ENCODE peak calls at places on chromosome 4, in six cellular contexts. R is AG10803, S is uterus, W is GM23338, D is OCI-LY7, K is astrocyte. V is an unnamed sample.

GRCh38 chr4:108849611-108850406 is 87.0 kb upstream of the ETNPPL start:
- DNase-seq in S (no peak), D (peak; percentile 88), K (peak; percentile 87), R (peak; percentile 73), W (peak; percentile 44), V (no peak)

GRCh38 chr4:139243448-139244365 is 36.3 kb downstream of the MGARP start:
- DNase-seq in D (no peak), S (no peak), W (no peak), K (peak; percentile 99), R (peak; percentile 99), V (peak; percentile 4)

GRCh38 chr4:139011220-139011950 is 4.2 kb upstream of the NOCT start:
- DNase-seq in D (no peak), K (no peak), W (no peak), R (no peak), S (no peak), V (no peak)

GRCh38 chr4:35100932-35101331 is 1143.4 kb downstream of the ARAP2 start:
- DNase-seq in R (no peak), S (no peak), K (no peak), W (no peak), D (no peak), V (no peak)

GRCh38 chr4:21454196-21454595 is 494.4 kb downstream of the KCNIP4 start:
- DNase-seq in W (no peak), K (no peak), S (no peak), D (no peak), R (no peak), V (no peak)

GRCh38 chr4:106333186-106333585 is 16.8 kb downstream of the AIMP1 start:
- DNase-seq in R (no peak), D (no peak), W (no peak), K (no peak), S (no peak), V (no peak)

GRCh38 chr4:93317571-93317970 is 511.0 kb upstream of the ATOH1 start:
- DNase-seq in D (no peak), S (no peak), K (no peak), R (no peak), W (no peak), V (no peak)

GRCh38 chr4:121764702-121765367 is at the start of gene SMIM43:
- DNase-seq in D (no peak), W (peak; percentile 66), K (no peak), R (peak; percentile 17), S (no peak), V (no peak)

GRCh38 chr4:112082954-112083586 is 62.2 kb upstream of the FAM241A start:
- DNase-seq in K (peak; percentile 93), W (no peak), R (peak; percentile 72), S (no peak), D (no peak), V (no peak)

GRCh38 chr4:118265312-118266144 is 87.3 kb downstream of the PRSS12 start:
- DNase-seq in D (no peak), W (peak; percentile 60), K (no peak), S (no peak), R (no peak), V (no peak)

GRCh38 chr4:121764303-121764701 is 662 bp downstream of the SMIM43 start:
- DNase-seq in D (no peak), S (no peak), R (no peak), K (no peak), W (no peak), V (no peak)

GRCh38 chr4:37682701-37683401 is 3.3 kb downstream of the RELL1 start:
- DNase-seq in W (no peak), K (no peak), D (peak; percentile 65), S (no peak), R (no peak), V (no peak)

GRCh38 chr4:97317691-97318090 is 825.6 kb downstream of the STPG2 start:
- DNase-seq in S (no peak), R (no peak), K (no peak), W (peak; percentile 9), D (no peak), V (no peak)

GRCh38 chr4:78480286-78480685 is 71.3 kb upstream of the ANXA3 start:
- DNase-seq in D (no peak), R (peak; percentile 68), S (no peak), K (no peak), W (no peak), V (no peak)

GRCh38 chr4:34953145-34953799 is 1291.0 kb downstream of the ARAP2 start:
- DNase-seq in K (no peak), D (no peak), R (no peak), S (no peak), W (peak; percentile 64), V (no peak)

GRCh38 chr4:156946508-156947197 is 24.9 kb downstream of the PDGFC start:
- DNase-seq in S (peak; percentile 78), D (no peak), W (no peak), R (peak; percentile 96), K (peak; percentile 99), V (no peak)

GRCh38 chr4:112266823-112267222 is 18.9 kb downstream of the TIFA start:
- DNase-seq in S (no peak), R (peak; percentile 33), K (peak; percentile 9), D (peak; percentile 45), W (peak; percentile 39), V (no peak)

GRCh38 chr4:128854433-128854832 is 44.9 kb downstream of the JADE1 start:
- DNase-seq in S (no peak), W (no peak), K (peak; percentile 67), R (peak; percentile 80), D (no peak), V (no peak)

GRCh38 chr4:107034982-107035710 is 967 bp downstream of the DKK2 start:
- DNase-seq in W (peak; percentile 74), D (no peak), R (peak; percentile 37), K (peak; percentile 31), S (peak; percentile 6), V (no peak)

GRCh38 chr4:156547891-156548290 is 423.7 kb downstream of the PDGFC start:
- DNase-seq in K (no peak), R (no peak), S (no peak), W (no peak), D (no peak), V (no peak)

GRCh38 chr4:48746608-48747374 is 33.3 kb downstream of the FRYL start:
- DNase-seq in R (no peak), W (no peak), K (no peak), D (no peak), S (no peak), V (no peak)

GRCh38 chr4:148444296-148445070 is 2.3 kb upstream of the NR3C2 start:
- DNase-seq in D (peak; percentile 14), R (no peak), W (peak; percentile 71), K (no peak), S (peak; percentile 40), V (no peak)

GRCh38 chr4:182547435-182547834 is 304.2 kb downstream of the TENM3 start:
- DNase-seq in S (no peak), D (no peak), W (no peak), K (no peak), R (no peak), V (no peak)

GRCh38 chr4:168832746-168833575 is 177.1 kb downstream of the CBR4 start:
- DNase-seq in W (peak; percentile 78), S (peak; percentile 55), K (no peak), D (no peak), R (no peak), V (no peak)

GRCh38 chr4:3791910-3792542 is 25.8 kb downstream of the ADRA2C start:
- DNase-seq in R (no peak), K (peak; percentile 7), S (no peak), W (peak; percentile 85), D (peak; percentile 20), V (no peak)

GRCh38 chr4:3791256-3791655 is 25.1 kb downstream of the ADRA2C start:
- DNase-seq in R (no peak), K (no peak), S (no peak), W (no peak), D (no peak), V (no peak)

GRCh38 chr4:3790006-3790561 is 23.9 kb downstream of the ADRA2C start:
- DNase-seq in K (no peak), S (no peak), W (no peak), D (no peak), R (no peak), V (no peak)

GRCh38 chr4:3793545-3793944 is 27.4 kb downstream of the ADRA2C start:
- DNase-seq in W (no peak), D (no peak), R (no peak), K (no peak), S (no peak), V (no peak)

DNA sequence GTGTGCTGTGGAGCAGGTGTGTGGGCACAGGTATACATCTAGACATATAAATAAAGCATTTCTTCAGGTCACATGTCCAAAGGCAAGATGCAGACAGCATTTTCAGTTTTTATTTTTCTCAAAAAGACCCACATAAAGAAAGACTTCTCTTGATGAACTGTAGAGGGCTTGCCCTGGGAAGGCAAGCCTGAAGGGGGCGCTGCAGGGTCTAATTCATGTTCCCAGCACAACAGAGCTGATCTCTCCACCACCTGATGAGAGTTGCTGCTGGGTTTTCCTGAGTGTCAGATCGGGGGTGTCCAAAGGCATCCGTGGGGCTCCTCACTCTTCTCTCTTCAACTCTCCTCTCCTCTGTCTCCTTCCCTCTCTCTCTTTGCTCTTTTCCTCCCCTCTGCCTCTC is 26.6 kb downstream of the ADRA2C start:
- DNase-seq in W (peak; percentile 91), K (no peak), R (no peak), D (no peak), S (no peak), V (no peak)
- TF ChIP-seq CTCF in W (peak; percentile 89), K (no peak), R (no peak), D (peak; percentile 67), S (no peak), V (no peak)

DNA sequence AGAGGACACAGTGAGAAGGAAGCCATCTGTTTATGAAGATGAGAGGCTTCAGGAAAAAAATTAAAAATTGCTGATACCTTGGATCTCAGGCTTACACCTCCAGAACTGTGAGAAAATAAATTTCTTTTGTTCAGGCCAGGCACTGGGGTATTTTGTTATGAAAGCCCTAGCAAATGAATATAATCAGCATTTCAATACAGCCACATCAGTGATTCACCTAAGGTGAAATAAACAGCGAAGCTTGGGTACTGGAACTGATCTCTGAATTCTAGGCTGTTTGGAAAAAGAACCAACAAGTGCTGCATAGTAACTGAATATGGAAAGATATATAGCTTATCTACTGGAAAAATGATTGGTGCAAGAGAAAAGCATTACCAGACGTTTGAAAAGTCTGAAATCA is 88.5 kb downstream of the PDS5A start:
- DNase-seq in R (no peak), K (no peak), W (peak; percentile 56), S (no peak), D (no peak), V (no peak)
- H3K4me3 ChIP-seq in R (no peak overlapping the region), K (no peak overlapping the region), W (peak overlapping the region; percentile 11), S (no peak overlapping the region), D (no peak overlapping the region), V (no peak overlapping the region)

GRCh38 chr4:39908284-39908683 is 69.4 kb downstream of the PDS5A start:
- DNase-seq in D (no peak), S (no peak), K (peak; percentile 10), W (no peak), R (no peak), V (no peak)
- TF ChIP-seq CTCF in D (no peak), S (no peak), K (no peak), W (no peak), R (no peak), V (no peak)

GRCh38 chr4:6524436-6524835 is 50.6 kb upstream of the MAN2B2 start:
- DNase-seq in D (peak; percentile 13), W (no peak), R (no peak), S (no peak), K (no peak), V (no peak)
- H3K4me3 ChIP-seq in D (no peak overlapping the region), W (no peak overlapping the region), R (no peak overlapping the region), S (no peak overlapping the region), K (no peak overlapping the region), V (no peak overlapping the region)

V was measured in thoracic aorta.